ENCODE peak calls at places on chromosomes 6 and 20, in five cellular contexts. O is prostate gland, C is fibroblast of mammary gland, Y is testis, P is AG10803. X is an unnamed sample.

GRCh38 chr20:49446808-49447207 is 35.7 kb downstream of the KCNB1 start:
- DNase-seq in O (peak), C (peak), Y (peak), P (peak), X (peak)

GRCh38 chr20:44803383-44803941 is 6.9 kb downstream of the RIMS4 start:
- DNase-seq in O (no peak), C (no peak), Y (no peak), P (no peak), X (no peak)

GRCh38 chr6:105331927-105332326 is 71.0 kb downstream of the PREP start:
- DNase-seq in O (no peak), C (no peak), Y (no peak), P (no peak), X (no peak)

GRCh38 chr20:48760403-48760889 is 67.4 kb downstream of the PREX1 start:
- DNase-seq in O (no peak), C (peak), Y (no peak), P (peak), X (no peak)

GRCh38 chr6:150150821-150151646 is 8.2 kb downstream of the PPP1R14C start:
- DNase-seq in O (no peak), C (no peak), Y (no peak), P (no peak), X (peak)

GRCh38 chr6:33088931-33089640 is 13.3 kb downstream of the HLA-DPB1 start:
- DNase-seq in O (no peak), C (no peak), Y (no peak), P (no peak), X (no peak)

GRCh38 chr6:16243055-16243454 is 4.7 kb downstream of the GMPR start:
- DNase-seq in O (peak), C (peak), Y (no peak), P (peak), X (no peak)

GRCh38 chr6:84093405-84094049 is 60.0 kb downstream of the MRAP2 start:
- DNase-seq in O (no peak), C (no peak), Y (no peak), P (no peak), X (no peak)

GRCh38 chr20:44730441-44730840 is 15.2 kb upstream of the KCNK15 start:
- DNase-seq in O (peak), C (peak), Y (no peak), P (peak), X (no peak)

GRCh38 chr6:134331255-134331654 is 13.3 kb upstream of the SGK1 start:
- DNase-seq in O (no peak), C (peak), Y (no peak), P (peak), X (no peak)

GRCh38 chr20:33689493-33689892 is 3.3 kb upstream of the E2F1 start:
- DNase-seq in O (no peak), C (no peak), Y (no peak), P (no peak), X (no peak)

GRCh38 chr6:157265630-157266029 is 57.7 kb downstream of the TMEM242 start:
- DNase-seq in O (no peak), C (no peak), Y (no peak), P (no peak), X (no peak)

GRCh38 chr6:4533576-4533975 is 242.6 kb upstream of the CDYL start:
- DNase-seq in O (no peak), C (no peak), Y (no peak), P (peak), X (no peak)

GRCh38 chr6:142927904-142928303 is 17.1 kb downstream of the HIVEP2 start:
- DNase-seq in O (no peak), C (no peak), Y (no peak), P (no peak), X (no peak)

GRCh38 chr20:5221078-5221430 is 94.2 kb downstream of the CDS2 start:
- DNase-seq in O (no peak), C (no peak), Y (no peak), P (no peak), X (no peak)

GRCh38 chr6:170178561-170179477 is 112.1 kb downstream of the DLL1 start:
- DNase-seq in O (peak), C (peak), Y (no peak), P (peak), X (peak)

GRCh38 chr6:130997061-130997753 is 65.8 kb downstream of the EPB41L2 start:
- DNase-seq in O (no peak), C (no peak), Y (no peak), P (peak), X (no peak)

GRCh38 chr20:13868331-13868730 is 83.5 kb downstream of the NDUFAF5 start:
- DNase-seq in O (no peak), C (peak), Y (no peak), P (peak), X (no peak)

GRCh38 chr6:115358616-115359015 is 702.1 kb downstream of the FRK start:
- DNase-seq in O (no peak), C (no peak), Y (no peak), P (no peak), X (no peak)

GRCh38 chr6:155174576-155175174 is 89.1 kb upstream of the CLDN20 start:
- DNase-seq in O (peak), C (peak), Y (peak), P (peak), X (peak)

GRCh38 chr6:30490031-30490876 is 945 bp downstream of the HLA-E start:
- DNase-seq in O (peak), C (peak), Y (peak), P (peak), X (peak)

GRCh38 chr20:63218701-63219446 is 2.9 kb upstream of the YTHDF1 start:
- DNase-seq in O (no peak), C (no peak), Y (no peak), P (no peak), X (no peak)

GRCh38 chr20:63254536-63255384 is 497 bp upstream of the NKAIN4 start:
- DNase-seq in O (no peak), C (no peak), Y (no peak), P (no peak), X (no peak)

GRCh38 chr20:47278907-47279348 is 77.6 kb downstream of the ZMYND8 start:
- DNase-seq in O (no peak), C (peak), Y (no peak), P (no peak), X (no peak)

GRCh38 chr20:21615617-21616080 is 89.8 kb upstream of the PAX1 start:
- DNase-seq in O (peak), C (peak), Y (peak), P (peak), X (peak)

GRCh38 chr6:129981598-129981997 is 36.8 kb upstream of the L3MBTL3 start:
- DNase-seq in O (no peak), C (peak), Y (no peak), P (no peak), X (no peak)

GRCh38 chr20:12053348-12053747 is 135.7 kb downstream of the BTBD3 start:
- DNase-seq in O (no peak), C (peak), Y (no peak), P (peak), X (no peak)

GRCh38 chr6:158991017-158991723 is 8.8 kb downstream of the RSPH3 start:
- DNase-seq in O (no peak), C (no peak), Y (no peak), P (no peak), X (no peak)

GRCh38 chr6:17470209-17470952 is 77.0 kb downstream of the CAP2 start:
- DNase-seq in O (no peak), C (peak), Y (no peak), P (peak), X (no peak)

GRCh38 chr20:54212871-54213270 is 5.0 kb downstream of the PFDN4 start:
- DNase-seq in O (no peak), C (no peak), Y (no peak), P (no peak), X (no peak)

GRCh38 chr20:54214566-54214965 is 6.7 kb downstream of the PFDN4 start:
- DNase-seq in O (no peak), C (no peak), Y (no peak), P (no peak), X (no peak)

GRCh38 chr20:54217762-54218161 is 9.9 kb downstream of the PFDN4 start:
- DNase-seq in O (no peak), C (no peak), Y (no peak), P (no peak), X (no peak)

GRCh38 chr20:54212226-54212625 is 4.3 kb downstream of the PFDN4 start:
- DNase-seq in O (no peak), C (peak), Y (no peak), P (peak), X (no peak)

DNA sequence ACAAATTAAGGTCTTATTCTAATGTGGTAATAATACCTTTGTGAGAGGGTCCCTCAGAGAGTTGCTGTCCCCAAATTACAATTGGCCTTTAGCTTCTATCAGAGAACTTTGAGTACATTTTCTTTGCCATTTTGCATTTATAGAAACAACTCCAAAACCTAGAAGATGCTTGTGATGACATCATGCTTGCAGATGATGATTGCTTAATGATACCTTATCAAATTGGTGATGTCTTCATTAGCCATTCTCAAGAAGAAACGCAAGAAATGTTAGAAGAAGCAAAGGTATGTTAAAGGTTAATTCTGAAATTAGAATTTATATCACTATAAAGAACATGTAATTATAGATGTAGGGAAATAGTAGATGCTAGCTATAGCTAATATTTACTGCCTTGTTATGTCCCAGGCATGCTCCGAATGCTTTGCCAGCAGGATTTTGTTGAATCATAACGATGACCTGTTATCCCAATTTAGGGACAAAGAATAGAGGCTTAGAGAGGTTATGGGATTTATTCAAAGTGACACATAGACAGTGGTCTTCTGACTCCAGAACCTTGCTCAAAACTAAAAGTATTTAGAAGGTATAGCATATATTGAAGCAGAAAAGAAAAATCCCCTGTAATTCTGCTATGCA is 7.4 kb downstream of the PFDN4 start:
- DNase-seq in O (no peak), C (no peak), Y (no peak), P (no peak), X (no peak)
- TF ChIP-seq CTCF in O (no peak), C (no peak), Y (no peak), P (no peak), X (no peak)

DNA sequence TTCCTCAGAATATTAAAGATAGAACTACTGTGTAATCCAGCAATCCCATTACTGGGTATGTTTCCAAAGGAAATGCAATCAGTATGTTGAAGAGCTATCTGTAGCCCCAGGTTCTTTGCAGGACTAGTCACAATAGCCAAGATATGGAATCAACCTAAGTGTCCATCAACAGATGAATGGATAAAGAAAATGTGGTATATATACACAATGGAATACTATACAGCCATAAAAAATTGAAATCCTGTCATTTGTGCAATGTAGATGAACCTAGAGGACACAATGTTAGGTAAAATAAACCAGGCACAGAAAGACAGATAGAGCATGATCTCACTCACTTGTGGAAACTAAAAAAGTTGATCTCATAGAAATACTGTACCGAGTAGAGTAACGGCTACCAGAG is 306.0 kb upstream of the MARCKS start:
- DNase-seq in O (no peak), C (no peak), Y (no peak), P (no peak), X (no peak)
- TF ChIP-seq CTCF in O (no peak), C (no peak), Y (no peak), P (no peak), X (no peak)

GRCh38 chr20:61725966-61726365 is 339.7 kb downstream of the TAF4 start:
- DNase-seq in O (no peak), C (no peak), Y (no peak), P (no peak), X (no peak)

GRCh38 chr20:61723538-61724257 is 342.0 kb downstream of the TAF4 start:
- DNase-seq in O (no peak), C (no peak), Y (no peak), P (no peak), X (no peak)

GRCh38 chr20:61722146-61722678 is 343.5 kb downstream of the TAF4 start:
- DNase-seq in O (no peak), C (peak), Y (no peak), P (no peak), X (no peak)

GRCh38 chr20:61725145-61725544 is 340.5 kb downstream of the TAF4 start:
- DNase-seq in O (no peak), C (no peak), Y (no peak), P (no peak), X (no peak)

GRCh38 chr20:61724376-61724775 is 341.3 kb downstream of the TAF4 start:
- DNase-seq in O (no peak), C (no peak), Y (no peak), P (peak), X (no peak)
- TF ChIP-seq CTCF in O (no peak), C (peak), Y (no peak), P (peak), X (no peak)

DNA sequence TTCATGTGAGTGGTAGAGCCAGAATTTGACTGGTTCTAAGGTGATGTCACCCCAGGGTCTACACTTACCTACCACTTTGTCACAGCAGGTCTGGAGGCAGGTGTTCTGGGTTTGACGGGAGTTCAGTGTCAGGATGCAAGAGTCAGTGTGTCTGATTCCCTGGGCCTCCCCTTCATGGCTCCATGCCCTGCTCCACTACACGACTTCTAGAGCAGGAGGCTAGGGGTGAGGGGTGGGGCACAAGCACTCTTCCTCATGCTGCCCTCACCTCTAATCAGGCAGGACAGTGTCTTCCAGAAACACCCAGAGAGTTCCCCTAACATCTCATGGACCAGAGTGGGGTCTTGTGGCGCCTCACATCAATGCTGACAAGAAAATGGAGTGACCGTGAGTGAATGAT is 118.2 kb downstream of the CDC5L start:
- DNase-seq in O (no peak), C (no peak), Y (no peak), P (no peak), X (no peak)
- TF ChIP-seq CTCF in O (no peak), C (no peak), Y (no peak), P (no peak), X (no peak)

DNA sequence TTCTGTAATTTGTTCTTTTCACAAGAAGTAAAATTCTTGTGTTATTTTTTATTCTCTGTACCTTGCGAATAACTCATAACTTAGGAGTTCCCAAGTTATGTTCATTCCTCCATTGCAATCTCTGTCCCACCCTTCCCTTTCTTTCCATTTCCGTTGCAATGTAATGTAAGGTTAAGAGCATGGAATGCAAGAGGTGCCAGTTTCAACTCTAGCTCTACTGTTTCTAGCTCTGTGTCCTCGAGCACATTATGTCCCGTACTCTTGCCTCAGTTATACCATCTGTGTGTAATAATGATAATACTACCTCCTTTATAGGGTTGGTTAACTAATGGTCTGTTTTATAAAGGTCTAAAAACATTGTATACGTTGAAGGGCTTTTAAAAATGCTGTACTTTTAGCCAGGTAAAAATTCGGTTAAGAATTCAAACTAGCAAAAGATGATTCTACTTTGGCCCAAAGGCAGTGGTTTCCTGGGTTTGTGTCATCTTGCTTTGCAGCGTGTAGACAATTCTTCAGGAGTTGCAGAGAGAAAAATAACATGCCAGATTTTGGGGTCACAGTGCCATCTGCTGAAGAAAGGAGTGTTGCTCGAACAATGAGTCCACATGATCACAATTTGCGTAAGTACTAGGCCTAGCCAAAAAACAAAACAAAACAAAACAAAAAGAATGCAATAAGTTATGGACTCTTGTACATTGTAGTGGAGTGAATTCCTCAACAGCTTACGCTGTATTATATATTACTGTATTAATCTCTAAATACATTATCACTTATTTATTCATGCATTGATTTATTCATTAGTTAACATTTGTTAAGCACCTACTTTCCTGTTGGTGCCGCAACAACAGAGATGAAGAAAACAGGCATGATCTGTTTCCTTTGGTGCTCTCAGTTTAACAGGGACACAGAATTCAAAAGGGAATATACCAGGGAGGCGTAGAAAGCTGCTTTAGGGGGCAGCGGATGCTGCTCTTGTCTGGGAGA is 10.0 kb upstream of the PFDN4 start:
- DNase-seq in O (no peak), C (peak), Y (no peak), P (peak), X (no peak)
- TF ChIP-seq CTCF in O (no peak), C (peak), Y (no peak), P (peak), X (no peak)

GRCh38 chr6:79399499-79399898 is 137.7 kb downstream of the LCA5 start:
- DNase-seq in O (no peak), C (no peak), Y (no peak), P (no peak), X (no peak)

GRCh38 chr6:79391511-79391910 is 145.7 kb downstream of the LCA5 start:
- DNase-seq in O (no peak), C (no peak), Y (no peak), P (no peak), X (no peak)

GRCh38 chr6:79396625-79397024 is 140.6 kb downstream of the LCA5 start:
- DNase-seq in O (no peak), C (no peak), Y (no peak), P (no peak), X (no peak)

DNA sequence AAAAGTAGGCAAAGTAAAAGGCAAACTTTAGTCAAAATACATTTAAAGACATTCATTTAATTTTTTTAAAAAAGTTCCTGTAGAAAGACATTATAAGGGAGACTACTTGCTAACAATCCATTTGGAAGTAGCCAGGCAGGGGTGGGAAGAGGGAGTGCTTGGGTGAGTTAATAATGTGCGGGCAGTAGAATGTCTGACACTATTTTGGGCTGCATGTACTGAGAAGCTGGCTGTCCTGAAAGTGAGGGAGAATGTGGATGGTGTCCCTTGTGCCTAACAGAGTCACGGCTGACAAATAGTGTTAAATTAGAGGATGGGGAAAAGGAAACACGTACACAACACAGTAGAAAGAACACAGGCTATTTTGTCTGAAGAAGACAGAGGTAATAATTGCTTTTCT is 142.5 kb downstream of the LCA5 start:
- DNase-seq in O (no peak), C (no peak), Y (no peak), P (no peak), X (no peak)
- TF ChIP-seq CTCF in O (no peak), C (no peak), Y (no peak), P (no peak), X (no peak)

X was measured in colonic mucosa.